ENCODE peak calls at places on chromosome 19, in six cellular contexts. One of them, this sample, is unnamed.

GRCh38 chr19:13231663-13232062 is 81.5 kb downstream of the IER2 start:
- DNase-seq in transverse colon: no peak
- DNase-seq in uterus: no peak
- DNase-seq in upper lobe of left lung: no peak
- DNase-seq in IMR-90: no peak
- DNase-seq in Peyer's patch: no peak
- DNase-seq in this sample: no peak

GRCh38 chr19:51798958-51799310 is 4.0 kb downstream of the FPR3 start:
- DNase-seq in uterus: no peak
- DNase-seq in IMR-90: no peak
- DNase-seq in upper lobe of left lung: no peak
- DNase-seq in transverse colon: peak
- DNase-seq in Peyer's patch: no peak
- DNase-seq in this sample: no peak

GRCh38 chr19:56562766-56563165 is 4.5 kb upstream of the ZNF470 start:
- DNase-seq in uterus: no peak
- DNase-seq in Peyer's patch: no peak
- DNase-seq in IMR-90: no peak
- DNase-seq in transverse colon: no peak
- DNase-seq in upper lobe of left lung: no peak
- DNase-seq in this sample: no peak

GRCh38 chr19:23440207-23440606 is 44.9 kb upstream of the ZNF91 start:
- DNase-seq in Peyer's patch: no peak
- DNase-seq in uterus: no peak
- DNase-seq in upper lobe of left lung: no peak
- DNase-seq in IMR-90: no peak
- DNase-seq in transverse colon: no peak
- DNase-seq in this sample: no peak

GRCh38 chr19:47499863-47500830 is 14.7 kb downstream of the NAPA start:
- DNase-seq in IMR-90: no peak
- DNase-seq in upper lobe of left lung: no peak
- DNase-seq in transverse colon: no peak
- DNase-seq in Peyer's patch: no peak
- DNase-seq in uterus: no peak
- DNase-seq in this sample: no peak

GRCh38 chr19:13838071-13838942 is 38.6 kb upstream of the NANOS3 start:
- DNase-seq in IMR-90: no peak
- DNase-seq in upper lobe of left lung: no peak
- DNase-seq in Peyer's patch: no peak
- DNase-seq in transverse colon: no peak
- DNase-seq in uterus: no peak
- DNase-seq in this sample: no peak

GRCh38 chr19:867301-867793 is 7.9 kb downstream of the CFD start:
- DNase-seq in transverse colon: no peak
- DNase-seq in IMR-90: no peak
- DNase-seq in uterus: no peak
- DNase-seq in Peyer's patch: no peak
- DNase-seq in upper lobe of left lung: no peak
- DNase-seq in this sample: no peak

GRCh38 chr19:40771101-40771539 is 4.2 kb upstream of the MIA start:
- DNase-seq in transverse colon: no peak
- DNase-seq in IMR-90: no peak
- DNase-seq in Peyer's patch: no peak
- DNase-seq in upper lobe of left lung: no peak
- DNase-seq in uterus: no peak
- DNase-seq in this sample: no peak

GRCh38 chr19:14118165-14119051 is 846 bp upstream of the PRKACA start:
- DNase-seq in IMR-90: peak
- DNase-seq in Peyer's patch: peak
- DNase-seq in transverse colon: peak
- DNase-seq in upper lobe of left lung: no peak
- DNase-seq in uterus: peak
- DNase-seq in this sample: peak

GRCh38 chr19:33752945-33753344 is 43.7 kb upstream of the KCTD15 start:
- DNase-seq in upper lobe of left lung: peak
- DNase-seq in uterus: no peak
- DNase-seq in transverse colon: no peak
- DNase-seq in IMR-90: no peak
- DNase-seq in Peyer's patch: no peak
- DNase-seq in this sample: no peak

GRCh38 chr19:29831041-29831548 is 19.3 kb downstream of the CCNE1 start:
- DNase-seq in transverse colon: no peak
- DNase-seq in uterus: no peak
- DNase-seq in IMR-90: no peak
- DNase-seq in Peyer's patch: no peak
- DNase-seq in upper lobe of left lung: no peak
- DNase-seq in this sample: no peak

GRCh38 chr19:29887498-29887897 is 54.5 kb upstream of the URI1 start:
- DNase-seq in IMR-90: peak
- DNase-seq in transverse colon: no peak
- DNase-seq in Peyer's patch: no peak
- DNase-seq in uterus: no peak
- DNase-seq in upper lobe of left lung: no peak
- DNase-seq in this sample: peak

GRCh38 chr19:49861127-49861526 is 6.2 kb downstream of the PNKP start:
- DNase-seq in transverse colon: peak
- DNase-seq in IMR-90: no peak
- DNase-seq in Peyer's patch: no peak
- DNase-seq in upper lobe of left lung: no peak
- DNase-seq in uterus: peak
- DNase-seq in this sample: peak

GRCh38 chr19:18156841-18157464 is 4.0 kb downstream of the PIK3R2 start:
- DNase-seq in upper lobe of left lung: peak
- DNase-seq in Peyer's patch: no peak
- DNase-seq in transverse colon: peak
- DNase-seq in IMR-90: peak
- DNase-seq in uterus: peak
- DNase-seq in this sample: peak

GRCh38 chr19:33740811-33741396 is 55.8 kb upstream of the KCTD15 start:
- DNase-seq in Peyer's patch: no peak
- DNase-seq in upper lobe of left lung: no peak
- DNase-seq in IMR-90: peak
- DNase-seq in uterus: no peak
- DNase-seq in transverse colon: no peak
- DNase-seq in this sample: no peak

GRCh38 chr19:32339988-32340874 is 5.2 kb upstream of the ZNF507 start:
- DNase-seq in IMR-90: peak
- DNase-seq in Peyer's patch: peak
- DNase-seq in upper lobe of left lung: peak
- DNase-seq in transverse colon: peak
- DNase-seq in uterus: peak
- DNase-seq in this sample: peak

GRCh38 chr19:49335071-49335783 is at the start of gene CD37:
- DNase-seq in Peyer's patch: peak
- DNase-seq in transverse colon: peak
- DNase-seq in uterus: no peak
- DNase-seq in IMR-90: no peak
- DNase-seq in upper lobe of left lung: no peak
- DNase-seq in this sample: peak

GRCh38 chr19:15195381-15195964 is 5.3 kb downstream of the NOTCH3 start:
- DNase-seq in uterus: peak
- DNase-seq in IMR-90: peak
- DNase-seq in transverse colon: peak
- DNase-seq in upper lobe of left lung: peak
- DNase-seq in Peyer's patch: no peak
- DNase-seq in this sample: no peak

GRCh38 chr19:737591-738093 is 13.3 kb upstream of the MISP start:
- DNase-seq in Peyer's patch: peak
- DNase-seq in upper lobe of left lung: peak
- DNase-seq in transverse colon: peak
- DNase-seq in IMR-90: peak
- DNase-seq in uterus: peak
- DNase-seq in this sample: peak

GRCh38 chr19:48991823-48992570 is 1.1 kb downstream of the GYS1 start:
- DNase-seq in transverse colon: peak
- DNase-seq in upper lobe of left lung: peak
- DNase-seq in uterus: peak
- DNase-seq in Peyer's patch: no peak
- DNase-seq in IMR-90: peak
- DNase-seq in this sample: peak

GRCh38 chr19:33905937-33906577 is 109.4 kb downstream of the KCTD15 start:
- DNase-seq in Peyer's patch: no peak
- DNase-seq in IMR-90: no peak
- DNase-seq in transverse colon: peak
- DNase-seq in uterus: peak
- DNase-seq in upper lobe of left lung: peak
- DNase-seq in this sample: no peak

GRCh38 chr19:35021016-35021415 is 9.3 kb upstream of the SCN1B start:
- DNase-seq in uterus: no peak
- DNase-seq in upper lobe of left lung: no peak
- DNase-seq in IMR-90: no peak
- DNase-seq in Peyer's patch: no peak
- DNase-seq in transverse colon: no peak
- DNase-seq in this sample: no peak

DNA sequence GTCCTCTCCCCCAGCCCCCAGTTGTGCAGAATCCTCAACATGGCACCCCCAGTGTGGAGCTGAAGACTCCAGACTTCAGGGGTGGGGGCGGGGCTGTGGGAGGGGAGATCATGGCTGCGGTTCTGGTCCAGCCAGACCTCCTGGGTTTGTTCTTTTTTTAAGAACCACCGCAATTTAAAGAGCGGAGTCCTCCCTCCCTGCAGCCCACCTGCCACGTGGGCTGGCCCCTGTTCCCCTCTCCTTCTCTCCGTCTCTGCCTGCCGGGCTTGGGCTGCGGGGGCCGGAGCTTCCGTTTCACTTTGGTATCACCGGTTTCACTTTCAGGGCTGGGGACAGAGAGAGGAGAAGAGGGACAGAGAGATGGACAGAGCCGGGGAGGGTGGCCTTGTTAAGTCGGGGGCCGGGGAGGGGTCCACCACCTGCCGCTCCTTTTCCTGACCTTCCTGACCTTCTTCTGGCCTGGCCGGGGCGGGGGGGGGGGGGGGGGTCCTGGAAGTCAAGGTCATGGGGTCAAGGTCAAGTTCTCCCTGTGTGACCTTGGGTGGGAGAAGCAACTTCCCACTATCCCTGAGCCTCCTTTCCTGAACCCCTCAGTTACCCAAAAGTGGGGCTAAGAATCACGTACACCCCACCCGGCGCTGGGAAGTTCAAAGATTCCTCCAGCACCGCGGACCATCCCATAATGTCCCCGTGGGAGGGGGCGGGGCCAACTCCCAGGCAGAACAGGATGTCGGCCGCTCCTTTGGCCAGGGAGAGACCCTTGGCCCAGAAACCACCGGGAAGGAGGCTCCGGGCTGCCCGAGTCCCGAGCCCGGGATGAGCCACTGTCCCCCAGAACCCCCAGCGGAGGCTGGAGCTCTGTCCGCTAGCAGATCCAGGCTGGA is 11.3 kb upstream of the ZBTB7A start:
- DNase-seq in transverse colon: peak
- DNase-seq in upper lobe of left lung: peak
- DNase-seq in Peyer's patch: peak
- DNase-seq in uterus: peak
- DNase-seq in IMR-90: no peak
- DNase-seq in this sample: peak
- TF ChIP-seq POLR2A in transverse colon: peak
- TF ChIP-seq POLR2A in upper lobe of left lung: no peak
- TF ChIP-seq POLR2A in Peyer's patch: no peak
- TF ChIP-seq POLR2A in uterus: no peak
- TF ChIP-seq POLR2A in IMR-90: no peak
- TF ChIP-seq POLR2A in this sample: no peak

GRCh38 chr19:16257509-16258002 is 59.8 kb downstream of the AP1M1 start:
- DNase-seq in upper lobe of left lung: no peak
- DNase-seq in uterus: no peak
- DNase-seq in transverse colon: no peak
- DNase-seq in Peyer's patch: no peak
- DNase-seq in IMR-90: no peak
- DNase-seq in this sample: no peak

GRCh38 chr19:16258440-16258903 is 60.8 kb downstream of the AP1M1 start:
- DNase-seq in upper lobe of left lung: peak
- DNase-seq in uterus: peak
- DNase-seq in Peyer's patch: peak
- DNase-seq in transverse colon: peak
- DNase-seq in IMR-90: no peak
- DNase-seq in this sample: peak

GRCh38 chr19:16260794-16261161 is 63.1 kb downstream of the AP1M1 start:
- DNase-seq in transverse colon: no peak
- DNase-seq in uterus: no peak
- DNase-seq in Peyer's patch: no peak
- DNase-seq in upper lobe of left lung: no peak
- DNase-seq in IMR-90: no peak
- DNase-seq in this sample: no peak

GRCh38 chr19:16260160-16260793 is 62.6 kb downstream of the AP1M1 start:
- DNase-seq in Peyer's patch: no peak
- DNase-seq in uterus: no peak
- DNase-seq in upper lobe of left lung: no peak
- DNase-seq in IMR-90: no peak
- DNase-seq in transverse colon: no peak
- DNase-seq in this sample: no peak

DNA sequence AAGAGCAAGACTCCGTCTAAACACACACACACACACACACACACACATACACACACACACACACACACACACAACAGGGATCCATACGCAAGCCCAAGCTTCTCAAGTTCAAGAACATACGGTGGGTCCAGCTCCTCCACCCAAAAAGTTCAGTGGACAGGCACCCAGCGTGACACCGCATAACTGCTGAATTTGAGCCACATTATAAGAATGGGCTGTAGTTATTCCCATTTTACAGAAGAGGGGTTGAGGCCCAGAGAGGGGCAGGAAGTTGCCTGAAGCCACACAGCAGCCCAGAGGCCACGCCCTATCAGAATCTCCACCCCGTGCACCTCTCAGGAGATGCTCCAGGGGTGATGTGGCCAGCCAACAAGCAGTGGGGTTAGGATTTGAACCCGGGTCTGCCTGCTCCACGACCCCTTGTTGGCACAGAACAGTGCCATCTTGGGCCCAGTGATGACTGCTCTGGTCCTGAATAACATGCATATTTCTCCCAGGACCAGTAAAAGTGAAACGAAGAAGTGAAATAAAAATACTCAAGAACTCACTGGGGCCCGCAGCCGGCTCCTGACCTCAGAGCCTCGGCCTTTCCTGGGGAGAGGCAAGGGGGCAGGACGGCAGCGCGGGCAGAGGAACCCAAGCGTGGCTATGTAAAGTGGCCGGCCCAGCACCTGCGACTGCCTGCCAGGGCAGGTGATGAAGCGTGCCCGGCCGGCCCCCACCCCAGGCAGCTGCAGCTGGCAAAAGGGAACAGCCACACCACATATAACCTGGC is 61.9 kb downstream of the AP1M1 start:
- DNase-seq in transverse colon: peak
- DNase-seq in Peyer's patch: peak
- DNase-seq in IMR-90: no peak
- DNase-seq in uterus: no peak
- DNase-seq in upper lobe of left lung: peak
- DNase-seq in this sample: peak
- H3K27ac ChIP-seq in transverse colon: peak
- H3K27ac ChIP-seq in Peyer's patch: peak
- H3K27ac ChIP-seq in IMR-90: no peak
- H3K27ac ChIP-seq in uterus: peak
- H3K27ac ChIP-seq in upper lobe of left lung: peak
- H3K27ac ChIP-seq in this sample: peak

GRCh38 chr19:5436101-5436947 is 18.9 kb upstream of the ZNRF4 start:
- DNase-seq in IMR-90: peak
- DNase-seq in upper lobe of left lung: peak
- DNase-seq in uterus: no peak
- DNase-seq in transverse colon: no peak
- DNase-seq in Peyer's patch: no peak
- DNase-seq in this sample: no peak
- H3K4me3 ChIP-seq in IMR-90: peak
- H3K4me3 ChIP-seq in upper lobe of left lung: no peak
- H3K4me3 ChIP-seq in uterus: no peak
- H3K4me3 ChIP-seq in transverse colon: no peak
- H3K4me3 ChIP-seq in Peyer's patch: no peak
- H3K4me3 ChIP-seq in this sample: no peak

GRCh38 chr19:7535035-7535992 is at the start of gene PNPLA6:
- DNase-seq in transverse colon: peak
- DNase-seq in IMR-90: peak
- DNase-seq in Peyer's patch: peak
- DNase-seq in upper lobe of left lung: peak
- DNase-seq in uterus: peak
- DNase-seq in this sample: peak
- TF ChIP-seq POLR2A in transverse colon: peak
- TF ChIP-seq POLR2A in IMR-90: no peak
- TF ChIP-seq POLR2A in Peyer's patch: peak
- TF ChIP-seq POLR2A in upper lobe of left lung: peak
- TF ChIP-seq POLR2A in uterus: peak
- TF ChIP-seq POLR2A in this sample: peak